ENCODE peak calls at places on chromosomes 11 and 22, in seven cellular contexts. E is mammary epithelial cell, L is IMR-90, O is fibroblast of lung, M is neuronal stem cell, R is endothelial cell of umbilical vein, T is mesendoderm. Q is an unnamed sample.

GRCh38 chr11:27310710-27311109 is 52.3 kb downstream of the CCDC34 start:
- DNase-seq in O (no peak), T (no peak), E (no peak), R (no peak), L (no peak), M (no peak), Q (no peak)

GRCh38 chr11:116701876-116702275 is 70.9 kb downstream of the BUD13 start:
- DNase-seq in R (no peak), O (no peak), L (no peak), M (no peak), T (no peak), E (no peak), Q (no peak)

GRCh38 chr11:77069969-77070582 is 3.3 kb downstream of the CAPN5 start:
- DNase-seq in R (no peak), T (no peak), M (no peak), E (no peak), L (no peak), O (no peak), Q (no peak)

GRCh38 chr11:111604392-111605009 is 2.3 kb downstream of the SIK2 start:
- DNase-seq in M (peak; percentile 40), O (peak; percentile 67), R (peak; percentile 79), E (peak; percentile 34), T (peak; percentile 67), L (peak; percentile 45), Q (no peak)

GRCh38 chr22:35638408-35638807 is 9.8 kb upstream of the APOL6 start:
- DNase-seq in E (no peak), L (peak; percentile 90), M (no peak), T (no peak), R (no peak), O (peak; percentile 95), Q (no peak)

GRCh38 chr11:1511937-1512496 is 25.4 kb upstream of the MOB2 start:
- DNase-seq in M (no peak), T (no peak), R (no peak), O (no peak), E (no peak), L (no peak), Q (no peak)

GRCh38 chr22:45917146-45917545 is 59.8 kb downstream of the WNT7B start:
- DNase-seq in E (no peak), T (no peak), R (no peak), M (no peak), O (no peak), L (no peak), Q (no peak)

GRCh38 chr11:96307748-96308133 is 35.3 kb downstream of the MAML2 start:
- DNase-seq in R (peak; percentile 90), E (peak; percentile 90), T (peak; percentile 24), L (peak; percentile 95), O (peak; percentile 94), M (no peak), Q (no peak)

GRCh38 chr22:22318723-22319465 is 74.3 kb downstream of the VPREB1 start:
- DNase-seq in R (no peak), L (no peak), M (no peak), T (no peak), E (no peak), O (no peak), Q (no peak)

GRCh38 chr11:57779275-57779674 is 17.7 kb downstream of the CTNND1 start:
- DNase-seq in R (peak; percentile 71), T (peak; percentile 98), L (peak; percentile 63), E (peak; percentile 75), O (no peak), M (no peak), Q (no peak)

GRCh38 chr11:10858505-10859360 is 880 bp upstream of the ZBED5 start:
- DNase-seq in T (peak; percentile 86), E (no peak), M (no peak), R (peak; percentile 63), O (peak; percentile 48), L (peak; percentile 19), Q (no peak)

GRCh38 chr11:114311946-114312345 is 15.7 kb downstream of the NNMT start:
- DNase-seq in O (no peak), L (no peak), M (no peak), T (no peak), E (no peak), R (no peak), Q (no peak)

GRCh38 chr11:23423119-23423518 is 562.8 kb upstream of the CCDC179 start:
- DNase-seq in T (no peak), O (peak; percentile 36), M (no peak), E (no peak), R (no peak), L (peak; percentile 78), Q (no peak)

GRCh38 chr11:111623527-111624030 is 21.3 kb downstream of the SIK2 start:
- DNase-seq in T (no peak), M (no peak), O (no peak), R (no peak), L (no peak), E (peak; percentile 62), Q (no peak)

GRCh38 chr11:115990004-115990447 is 485.8 kb upstream of the CADM1 start:
- DNase-seq in R (no peak), M (no peak), O (no peak), E (no peak), L (no peak), T (peak; percentile 61), Q (no peak)

GRCh38 chr11:66857234-66857926 is 516 bp downstream of the LRFN4 start:
- DNase-seq in T (peak; percentile 36), L (no peak), E (peak; percentile 19), M (no peak), O (no peak), R (no peak), Q (no peak)

GRCh38 chr22:20802452-20802851 is 28.5 kb downstream of the SERPIND1 start:
- DNase-seq in L (no peak), E (no peak), O (no peak), R (no peak), T (no peak), M (no peak), Q (no peak)

GRCh38 chr22:20803696-20804324 is 29.9 kb downstream of the SERPIND1 start:
- DNase-seq in M (peak; percentile 20), E (no peak), L (peak; percentile 44), R (peak; percentile 27), T (peak; percentile 64), O (peak; percentile 46), Q (no peak)

GRCh38 chr22:20804650-20805049 is 30.7 kb downstream of the SERPIND1 start:
- DNase-seq in E (no peak), O (no peak), T (no peak), L (no peak), M (no peak), R (no peak), Q (no peak)

GRCh38 chr22:20805972-20806471 is 32.1 kb downstream of the SERPIND1 start:
- DNase-seq in R (no peak), T (peak; percentile 74), O (no peak), M (no peak), E (no peak), L (peak; percentile 10), Q (no peak)

GRCh38 chr22:20802922-20803553 is 29.1 kb downstream of the SERPIND1 start:
- DNase-seq in M (no peak), L (no peak), T (no peak), R (no peak), E (no peak), O (no peak), Q (no peak)
- H3K36me3 ChIP-seq in M (peaks cover 36% of the 10 kb centered on the region), L (peaks cover 45% of the 10 kb centered on the region), T (peaks cover 6% of the 10 kb centered on the region), R (peaks cover 24% of the 10 kb centered on the region), E (peaks cover 20% of the 10 kb centered on the region), O (peaks cover 25% of the 10 kb centered on the region), Q (peaks cover 43% of the 10 kb centered on the region)

DNA sequence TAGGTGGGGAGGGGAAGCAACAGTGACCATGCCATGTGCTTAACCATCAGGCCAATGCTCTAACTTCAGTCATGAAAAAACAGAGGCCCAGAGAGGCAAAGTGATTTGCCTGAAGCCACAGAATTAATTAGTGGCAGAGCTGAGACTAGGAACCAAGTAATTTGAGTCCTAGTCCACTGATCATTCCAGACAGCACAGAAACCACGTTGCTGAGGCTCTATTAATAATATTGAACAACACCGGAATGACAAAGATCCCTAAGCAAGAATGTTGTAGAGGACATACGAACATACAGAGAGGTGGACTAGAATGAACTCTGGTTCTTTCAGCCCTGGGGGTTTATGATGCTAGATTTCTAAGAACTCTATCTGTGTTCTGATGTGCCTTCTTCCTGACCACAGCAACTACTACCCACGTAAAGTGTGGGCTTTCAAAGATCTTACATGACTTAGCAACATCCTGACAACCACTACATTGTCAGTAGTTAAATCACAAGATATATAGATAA is 92.3 kb downstream of the GAB2 start:
- DNase-seq in R (no peak), T (no peak), E (no peak), O (no peak), L (no peak), M (no peak), Q (no peak)
- H3K9ac ChIP-seq in R (no peak overlapping the region), T (no peak overlapping the region), E (no peak overlapping the region), O (no peak overlapping the region), L (no peak overlapping the region), M (no peak overlapping the region), Q (no peak overlapping the region)

DNA sequence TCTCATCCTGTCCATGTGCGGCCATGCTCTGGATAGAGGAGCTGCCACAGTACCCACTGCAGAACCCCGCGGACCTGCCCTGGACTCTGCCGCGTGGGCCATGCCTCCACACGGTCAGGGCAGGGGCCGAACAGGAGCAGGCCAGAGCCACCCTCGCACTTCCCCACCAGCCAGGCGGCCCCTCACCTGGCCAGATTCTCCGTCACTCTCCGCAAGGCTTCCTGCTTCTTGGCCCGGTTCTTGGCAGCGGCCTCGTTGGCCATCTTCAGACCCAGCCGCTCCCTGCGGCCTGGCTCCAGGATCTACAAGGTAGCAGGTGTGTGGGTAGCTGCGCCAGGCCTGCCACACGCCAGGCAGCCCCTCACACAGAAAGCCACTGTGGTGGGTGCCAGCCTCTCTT is 3.8 kb downstream of the TSSK2 start:
- DNase-seq in M (no peak), O (no peak), R (no peak), L (no peak), E (no peak), T (no peak), Q (no peak)
- H3K36me3 ChIP-seq in M (peaks cover 65% of the 10 kb centered on the region), O (peaks cover 23% of the 10 kb centered on the region), R (peaks cover 59% of the 10 kb centered on the region), L (peaks cover 73% of the 10 kb centered on the region), E (peaks cover 8% of the 10 kb centered on the region), T (peaks cover 5% of the 10 kb centered on the region), Q (peaks cover 38% of the 10 kb centered on the region)

GRCh38 chr11:97363331-97363730 is 973.5 kb downstream of the JRKL start:
- DNase-seq in O (no peak), L (no peak), E (no peak), T (peak; percentile 91), R (no peak), M (no peak), Q (no peak)

GRCh38 chr11:97364047-97364446 is 974.2 kb downstream of the JRKL start:
- DNase-seq in M (no peak), E (no peak), L (no peak), O (peak; percentile 54), R (peak; percentile 26), T (no peak), Q (no peak)

GRCh38 chr11:97367406-97368083 is 977.7 kb downstream of the JRKL start:
- DNase-seq in E (no peak), R (no peak), T (no peak), M (no peak), O (no peak), L (no peak), Q (no peak)

DNA sequence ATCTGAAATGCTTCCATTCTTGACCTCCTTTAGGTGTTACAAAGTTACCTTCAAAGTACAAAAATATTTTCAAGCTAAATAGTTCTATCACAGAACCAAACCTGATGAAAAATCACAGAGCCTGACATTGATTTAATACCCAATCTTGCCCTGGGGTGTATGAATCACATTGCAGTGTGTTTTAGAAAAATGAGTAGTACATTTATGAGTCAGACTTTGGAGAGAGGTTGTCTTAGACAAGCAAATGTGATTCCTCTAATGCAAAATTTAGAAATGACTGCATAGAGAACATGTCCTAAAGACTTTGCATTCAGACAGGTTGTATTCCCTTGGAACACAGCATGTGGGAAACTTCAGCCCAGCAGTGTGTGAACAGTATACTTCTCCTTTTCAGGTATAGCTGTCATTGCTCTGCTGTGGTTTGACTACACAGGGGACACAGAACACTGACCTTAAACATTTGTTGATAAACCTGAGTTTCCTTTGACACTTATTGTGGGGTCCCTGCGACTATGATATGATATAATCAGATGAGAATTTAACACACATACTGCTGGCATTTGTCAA is 972.1 kb downstream of the JRKL start:
- DNase-seq in M (no peak), R (no peak), O (peak; percentile 47), E (peak; percentile 61), L (no peak), T (no peak), Q (no peak)
- H3K9ac ChIP-seq in M (no peak overlapping the region), R (no peak overlapping the region), O (no peak overlapping the region), E (no peak overlapping the region), L (no peak overlapping the region), T (no peak overlapping the region), Q (no peak overlapping the region)

Q was measured in SK-N-MC.